ENCODE peak calls at places on chromosome 14, in nine cellular contexts. V is cardiac fibroblast; R is stimulated activated CD4-positive, alpha-beta T cell treated with anti-CD3 and anti-CD28 coated beads, Interleukin-1b, Interleukin-23, amount 100 ng/mL, for 48 hours; F is activated CD8-positive, alpha-beta memory T cell treated with anti-CD3 and anti-CD28 coated beads, Interleukin-2, amount 50 U/mL, for 4 hours; G is stimulated activated CD8-positive, alpha-beta memory T cell treated with anti-CD3 and anti-CD28 coated beads, Interleukin-15, amount 100 ng/mL, for 24 hours; A is B cell; Q is HTR-8/SVneo; E is hypothalamus; D is stromal cell of bone marrow. B is an unnamed sample.

GRCh38 chr14:76772300-76773187 is 11.3 kb downstream of the VASH1 start:
- DNase-seq in Q (peak), D (no peak), R (no peak), E (peak), A (no peak), V (peak), G (no peak), F (no peak), B (no peak)

GRCh38 chr14:105187116-105187515 is 6.0 kb upstream of the NUDT14 start:
- DNase-seq in Q (no peak), F (no peak), R (no peak), D (no peak), V (no peak), E (no peak), A (no peak), G (no peak), B (no peak)

GRCh38 chr14:101065246-101065645 is 161.7 kb upstream of the RTL1 start:
- DNase-seq in R (no peak), D (no peak), E (no peak), V (no peak), Q (no peak), A (no peak), F (no peak), G (no peak), B (no peak)

GRCh38 chr14:101248840-101249675 is 312.2 kb upstream of the DIO3 start:
- DNase-seq in G (no peak), R (no peak), Q (no peak), E (no peak), D (no peak), F (no peak), A (no peak), V (no peak), B (no peak)

GRCh38 chr14:53011053-53011462 is 60.2 kb upstream of the FERMT2 start:
- DNase-seq in E (no peak), Q (peak), D (peak), V (peak), A (no peak), F (no peak), R (no peak), G (no peak), B (no peak)

GRCh38 chr14:53929871-53930685 is 26.5 kb downstream of the BMP4 start:
- DNase-seq in G (no peak), Q (no peak), R (no peak), F (no peak), E (no peak), V (no peak), A (no peak), D (no peak), B (no peak)

GRCh38 chr14:29216774-29217232 is 450.2 kb downstream of the FOXG1 start:
- DNase-seq in G (no peak), E (no peak), D (no peak), Q (no peak), V (peak), R (no peak), A (no peak), F (no peak), B (no peak)

GRCh38 chr14:86662334-86662733 is 1132.4 kb downstream of the FLRT2 start:
- DNase-seq in R (no peak), D (no peak), Q (no peak), F (no peak), G (no peak), A (no peak), E (no peak), V (no peak), B (no peak)

GRCh38 chr14:101119830-101120571 is 216.5 kb upstream of the RTL1 start:
- DNase-seq in R (no peak), F (no peak), G (no peak), A (no peak), D (peak), V (no peak), Q (no peak), E (no peak), B (no peak)

GRCh38 chr14:68794130-68794855 is 1.4 kb upstream of the ZFP36L1 start:
- DNase-seq in D (peak), V (peak), G (peak), R (peak), E (peak), Q (peak), A (peak), F (peak), B (no peak)

GRCh38 chr14:101193126-101193844 is 289.8 kb upstream of the RTL1 start:
- DNase-seq in G (no peak), E (no peak), D (no peak), A (peak), Q (no peak), R (no peak), F (no peak), V (no peak), B (no peak)

GRCh38 chr14:69620981-69621380 is 9.6 kb downstream of the SUSD6 start:
- DNase-seq in R (no peak), A (no peak), V (no peak), E (no peak), F (no peak), Q (no peak), G (no peak), D (no peak), B (no peak)

GRCh38 chr14:102573591-102574046 is 18.8 kb upstream of the RCOR1 start:
- DNase-seq in V (no peak), Q (no peak), E (no peak), R (no peak), F (no peak), D (no peak), A (peak), G (no peak), B (no peak)

GRCh38 chr14:102097441-102098135 is 10.7 kb upstream of the HSP90AA1 start:
- DNase-seq in D (no peak), Q (no peak), R (no peak), G (no peak), V (no peak), A (no peak), F (no peak), E (no peak), B (no peak)

GRCh38 chr14:98736701-98737338 is 535.2 kb downstream of the BCL11B start:
- DNase-seq in E (no peak), R (no peak), Q (no peak), D (no peak), A (peak), V (no peak), F (no peak), G (no peak), B (no peak)